ENCODE peak calls at places on chromosomes 2 and 18, in four cellular contexts. F, U, H and W are unnamed samples.

GRCh38 chr18:3029215-3029972 is 16.4 kb upstream of the LPIN2 start:
- DNase-seq in F (no peak), U (no peak), H (no peak), W (no peak)

GRCh38 chr2:195352581-195352980 is 304.4 kb upstream of the SLC39A10 start:
- DNase-seq in F (no peak), U (no peak), H (no peak), W (no peak)

GRCh38 chr2:174325932-174326879 is 8.5 kb upstream of the SP9 start:
- DNase-seq in F (no peak), U (no peak), H (no peak), W (no peak)

GRCh38 chr18:7561907-7562460 is 5.1 kb upstream of the PTPRM start:
- DNase-seq in F (no peak), U (no peak), H (no peak), W (no peak)

GRCh38 chr2:157267476-157267875 is 10.0 kb downstream of the GALNT5 start:
- DNase-seq in F (no peak), U (no peak), H (no peak), W (no peak)

GRCh38 chr2:96097951-96098823 is 18.2 kb downstream of the ADRA2B start:
- DNase-seq in F (no peak), U (no peak), H (no peak), W (no peak)

GRCh38 chr2:241801611-241802420 is 7.2 kb upstream of the NEU4 start:
- DNase-seq in F (no peak), U (no peak), H (no peak), W (no peak)

GRCh38 chr2:2270808-2271415 is 60.2 kb downstream of the MYT1L start:
- DNase-seq in F (no peak), U (no peak), H (no peak), W (no peak)

GRCh38 chr2:170361359-170361936 is 183.5 kb downstream of the MYO3B start:
- DNase-seq in F (no peak), U (peak), H (peak), W (peak)

GRCh38 chr18:24958001-24958400 is 394.0 kb downstream of the ZNF521 start:
- DNase-seq in F (no peak), U (no peak), H (no peak), W (no peak)

GRCh38 chr2:20065885-20066602 is 14.6 kb upstream of the LAPTM4A start:
- DNase-seq in F (no peak), U (peak), H (no peak), W (peak)

GRCh38 chr2:111095426-111095825 is 25.3 kb upstream of the BCL2L11 start:
- DNase-seq in F (no peak), U (no peak), H (no peak), W (no peak)

GRCh38 chr2:109614715-109615636 is 812 bp downstream of the SOWAHC start:
- DNase-seq in F (no peak), U (no peak), H (no peak), W (no peak)

GRCh38 chr18:45119888-45120287 is 439.2 kb downstream of the SETBP1 start:
- DNase-seq in F (no peak), U (no peak), H (no peak), W (no peak)

GRCh38 chr18:49212819-49213218 is 247.6 kb downstream of the DYM start:
- DNase-seq in F (no peak), U (peak), H (no peak), W (no peak)

GRCh38 chr2:199830531-199830930 is 20.5 kb downstream of the FTCDNL1 start:
- DNase-seq in F (no peak), U (no peak), H (no peak), W (no peak)

GRCh38 chr2:40448476-40449079 is 3.3 kb downstream of the SLC8A1 start:
- DNase-seq in F (no peak), U (no peak), H (no peak), W (peak)

GRCh38 chr2:161030260-161031063 is 129.8 kb upstream of the TANK start:
- DNase-seq in F (no peak), U (peak), H (no peak), W (peak)

GRCh38 chr2:133633851-133634250 is 65.6 kb upstream of the NCKAP5 start:
- DNase-seq in F (no peak), U (no peak), H (no peak), W (no peak)

GRCh38 chr2:102251849-102252203 is 59.5 kb upstream of the IL1RL1 start:
- DNase-seq in F (no peak), U (no peak), H (no peak), W (no peak)

GRCh38 chr2:110125292-110125691 is 9.7 kb upstream of the MALL start:
- DNase-seq in F (no peak), U (no peak), H (no peak), W (no peak)

GRCh38 chr18:31931163-31931885 is 11.6 kb downstream of the TRAPPC8 start:
- DNase-seq in F (no peak), U (no peak), H (no peak), W (no peak)

GRCh38 chr2:143085125-143085784 is 44.0 kb upstream of the ARHGAP15 start:
- DNase-seq in F (no peak), U (no peak), H (no peak), W (no peak)

GRCh38 chr2:7671312-7671711 is 754.1 kb downstream of the RNF144A start:
- DNase-seq in F (no peak), U (no peak), H (no peak), W (no peak)

GRCh38 chr2:130834091-130834922 is 2.4 kb upstream of the ARHGEF4 start:
- DNase-seq in F (no peak), U (no peak), H (no peak), W (peak)

GRCh38 chr2:208142925-208143799 is 2.8 kb downstream of the CRYGB start:
- DNase-seq in F (no peak), U (no peak), H (no peak), W (peak)

GRCh38 chr2:172081248-172082022 is 3.9 kb upstream of the DLX1 start:
- DNase-seq in F (no peak), U (no peak), H (no peak), W (no peak)

GRCh38 chr2:193428336-193428818 is 1233.6 kb upstream of the TMEFF2 start:
- DNase-seq in F (no peak), U (no peak), H (peak), W (peak)

GRCh38 chr18:25349926-25350560 is 1.9 kb downstream of the ZNF521 start:
- DNase-seq in F (no peak), U (no peak), H (no peak), W (no peak)

GRCh38 chr2:40372278-40372580 is 79.7 kb downstream of the SLC8A1 start:
- DNase-seq in F (no peak), U (no peak), H (no peak), W (no peak)

GRCh38 chr18:31497711-31498449 is at the start of gene DSG2:
- DNase-seq in F (no peak), U (no peak), H (peak), W (peak)

GRCh38 chr2:45595724-45596435 is 15.2 kb downstream of the SRBD1 start:
- DNase-seq in F (no peak), U (no peak), H (no peak), W (no peak)

GRCh38 chr2:110713508-110714362 is 18.6 kb upstream of the ACOXL start:
- DNase-seq in F (no peak), U (no peak), H (no peak), W (peak)

GRCh38 chr2:219509780-219510511 is 4.3 kb upstream of the ASIC4 start:
- DNase-seq in F (no peak), U (no peak), H (peak), W (peak)